ENCODE peak calls at places on chromosomes 7 and 10, in five cellular contexts. I, A, C, U and P are unnamed samples.

GRCh38 chr10:89327803-89328441 is at the start of gene IFIT3:
- DNase-seq in I (no peak), A (no peak), C (peak), U (peak), P (no peak)

GRCh38 chr7:107934991-107935770 is 44.2 kb downstream of the DLD start:
- DNase-seq in I (no peak), A (no peak), C (no peak), U (no peak), P (no peak)

GRCh38 chr7:89477991-89478390 is 676.3 kb upstream of the STEAP1 start:
- DNase-seq in I (no peak), A (no peak), C (no peak), U (no peak), P (no peak)

GRCh38 chr10:17984056-17984455 is 32.3 kb downstream of the SLC39A12 start:
- DNase-seq in I (no peak), A (no peak), C (peak), U (no peak), P (no peak)

GRCh38 chr10:59536151-59536550 is 173.5 kb downstream of the SLC16A9 start:
- DNase-seq in I (peak), A (no peak), C (no peak), U (no peak), P (no peak)

GRCh38 chr7:26690135-26690534 is 174.3 kb downstream of the SKAP2 start:
- DNase-seq in I (no peak), A (no peak), C (no peak), U (no peak), P (no peak)

GRCh38 chr10:87915989-87916388 is 52.6 kb downstream of the PTEN start:
- DNase-seq in I (no peak), A (no peak), C (no peak), U (no peak), P (no peak)

GRCh38 chr10:44376504-44377099 is 8.3 kb downstream of the CXCL12 start:
- DNase-seq in I (no peak), A (no peak), C (no peak), U (no peak), P (no peak)

GRCh38 chr7:117269895-117270294 is 53.0 kb downstream of the WNT2 start:
- DNase-seq in I (no peak), A (no peak), C (no peak), U (no peak), P (no peak)